ENCODE peak calls at places on chromosomes 12 and 14, in four cellular contexts. H is breast epithelium, C is GM23248, Y is A673. R is an unnamed sample. For H3K36me3 and H3K27me3, the result is how much of the 10 kb centered on the place peaks cover.

GRCh38 chr12:1801285-1801975 is 18.9 kb upstream of the LRTM2 start:
- DNase-seq in H (no peak), Y (no peak), C (no peak), R (no peak)

GRCh38 chr14:33512201-33512600 is 438.7 kb downstream of the EGLN3 start:
- DNase-seq in H (no peak), Y (no peak), C (peak), R (no peak)

GRCh38 chr12:47896633-47897032 is 8.2 kb downstream of the VDR start:
- DNase-seq in Y (no peak), H (peak), C (no peak), R (no peak)

GRCh38 chr14:39576726-39577125 is 144.5 kb upstream of the FBXO33 start:
- DNase-seq in Y (no peak), C (peak), H (no peak), R (no peak)

GRCh38 chr14:72598328-72598727 is 295.6 kb downstream of the DPF3 start:
- DNase-seq in Y (no peak), H (no peak), C (no peak), R (no peak)

GRCh38 chr12:102061096-102061555 is 665 bp downstream of the WASHC3 start:
- DNase-seq in H (no peak), C (no peak), Y (no peak), R (no peak)

GRCh38 chr14:24690492-24690891 is 56.5 kb upstream of the GZMB start:
- DNase-seq in C (no peak), H (no peak), Y (no peak), R (no peak)

GRCh38 chr12:122928033-122928890 is 32.3 kb upstream of the VPS37B start:
- DNase-seq in H (no peak), Y (peak), C (no peak), R (no peak)

GRCh38 chr12:97309921-97310320 is 152.7 kb upstream of the RMST start:
- DNase-seq in H (no peak), C (no peak), Y (no peak), R (no peak)

GRCh38 chr12:78703820-78704525 is 160.6 kb upstream of the SYT1 start:
- DNase-seq in H (no peak), C (peak), Y (peak), R (no peak)

GRCh38 chr12:55727643-55728184 is 1.1 kb downstream of the CD63 start:
- DNase-seq in Y (no peak), C (peak), H (no peak), R (peak)

GRCh38 chr12:58847876-58848600 is 72.3 kb downstream of the LRIG3 start:
- DNase-seq in C (no peak), Y (peak), H (no peak), R (no peak)

GRCh38 chr14:42368234-42368633 is 761.6 kb downstream of the LRFN5 start:
- DNase-seq in C (no peak), H (no peak), Y (no peak), R (no peak)

DNA sequence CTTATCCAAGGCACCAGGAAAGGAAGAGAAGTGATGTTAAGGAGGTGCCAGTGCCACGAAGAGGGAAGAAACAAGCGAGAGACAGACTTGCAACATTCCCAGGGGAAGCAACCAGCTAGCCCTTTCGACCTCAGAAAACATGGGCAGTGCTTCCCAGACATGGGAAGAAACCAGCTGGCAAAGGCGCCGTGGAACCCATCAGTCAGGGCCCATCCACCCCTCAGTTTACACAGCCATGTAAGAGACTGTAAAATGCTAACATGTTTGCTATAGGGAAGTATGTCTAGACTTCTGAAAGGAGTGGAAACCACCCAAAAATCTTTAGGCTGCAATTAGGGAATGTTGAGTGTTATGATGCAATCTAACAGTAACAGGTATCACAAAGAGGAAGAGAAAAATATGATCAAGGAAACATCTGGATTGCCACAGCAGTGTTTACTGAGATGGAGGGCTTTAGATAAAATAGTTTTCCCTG is 26.3 kb downstream of the ANAPC5 start:
- DNase-seq in C (peak), Y (no peak), H (no peak), R (no peak)
- H3K36me3 ChIP-seq in C (under half), Y (half or more), H (under half), R (half or more)

GRCh38 chr14:76715927-76716200 is 45.4 kb upstream of the VASH1 start:
- DNase-seq in C (no peak), Y (no peak), H (no peak), R (no peak)
- H3K4me3 ChIP-seq in C (no peak), Y (no peak), H (no peak), R (no peak)

GRCh38 chr14:53187921-53188463 is 34.9 kb upstream of the DDHD1 start:
- DNase-seq in Y (no peak), H (no peak), C (no peak), R (no peak)
- H3K27me3 ChIP-seq in Y (under half), H (under half), C (under half), R (under half)

GRCh38 chr12:132100306-132101065 is 43.6 kb downstream of the DDX51 start:
- DNase-seq in Y (no peak), H (no peak), C (no peak), R (no peak)
- H3K36me3 ChIP-seq in Y (under half), H (under half), C (under half), R (under half)